ENCODE peak calls at places on chromosomes 16 and 17, in five cellular contexts. X is IMR-90, Z is fibroblast of lung, E is psoas muscle, C is ovary. J is an unnamed sample. For H3K36me3, the result is how much of the 10 kb centered on the place peaks cover.

GRCh38 chr17:69913241-69914015 is 161.6 kb upstream of the KCNJ16 start:
- DNase-seq in E (no peak), Z (peak), X (peak), C (no peak), J (no peak)

GRCh38 chr16:69260019-69260418 is 51.1 kb upstream of the VPS4A start:
- DNase-seq in C (no peak), Z (no peak), E (no peak), X (no peak), J (no peak)

GRCh38 chr17:57480438-57481196 is 224.3 kb downstream of the MSI2 start:
- DNase-seq in Z (peak), X (peak), C (no peak), E (no peak), J (no peak)

GRCh38 chr17:66970140-66970539 is 5.6 kb downstream of the CACNG4 start:
- DNase-seq in Z (no peak), E (no peak), X (no peak), C (no peak), J (no peak)

GRCh38 chr16:64687796-64688195 is 434.1 kb downstream of the CDH11 start:
- DNase-seq in C (no peak), Z (no peak), E (no peak), X (no peak), J (no peak)

GRCh38 chr16:648071-648785 is 937 bp upstream of the WDR90 start:
- DNase-seq in C (no peak), Z (no peak), E (no peak), X (no peak), J (peak)

GRCh38 chr17:11334493-11334892 is 93.5 kb downstream of the SHISA6 start:
- DNase-seq in C (no peak), X (no peak), Z (no peak), E (no peak), J (no peak)

GRCh38 chr16:1981398-1981836 is at the start of gene NOXO1:
- DNase-seq in C (no peak), Z (no peak), E (no peak), X (no peak), J (no peak)

GRCh38 chr17:50697663-50698272 is 9.9 kb downstream of the ANKRD40 start:
- DNase-seq in C (no peak), E (no peak), Z (no peak), X (no peak), J (no peak)

GRCh38 chr16:25210758-25211157 is 6.0 kb upstream of the AQP8 start:
- DNase-seq in E (no peak), Z (peak), C (no peak), X (peak), J (no peak)

GRCh38 chr16:17101646-17102045 is 369.1 kb downstream of the XYLT1 start:
- DNase-seq in Z (peak), X (peak), E (no peak), C (no peak), J (no peak)

GRCh38 chr16:6362321-6362720 is 970.3 kb upstream of the RBFOX1 start:
- DNase-seq in C (no peak), E (no peak), X (no peak), Z (no peak), J (no peak)

GRCh38 chr16:1809281-1809801 is 15.8 kb upstream of the IGFALS start:
- DNase-seq in E (no peak), C (no peak), X (no peak), Z (no peak), J (no peak)

GRCh38 chr16:1643521-1643920 is 31.4 kb downstream of the CRAMP1 start:
- DNase-seq in C (no peak), Z (no peak), E (peak), X (no peak), J (no peak)

DNA sequence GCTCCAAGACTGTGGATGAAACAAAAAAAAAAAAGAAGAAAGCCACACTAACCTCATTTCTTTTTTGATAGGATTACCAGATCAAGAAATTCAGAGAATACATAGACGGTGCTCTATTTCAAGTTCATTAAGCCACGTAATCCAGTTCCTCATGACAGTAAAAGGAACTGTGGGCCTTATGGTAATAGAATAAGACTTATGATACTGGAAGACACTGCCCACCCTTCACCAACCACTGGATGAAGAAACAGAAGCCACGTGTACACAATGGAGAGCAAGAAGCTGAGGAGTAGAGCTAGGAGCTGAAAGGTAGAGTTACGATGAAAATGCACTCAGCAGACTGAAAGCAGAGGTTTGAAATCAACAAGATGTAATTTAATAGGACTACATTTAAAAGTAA is 11.2 kb downstream of the NCBP3 start:
- DNase-seq in C (no peak), Z (no peak), X (no peak), E (no peak), J (no peak)
- H3K36me3 ChIP-seq in C (under half), Z (under half), X (under half), E (under half), J (under half)

GRCh38 chr17:64218066-64218465 is 45.0 kb downstream of the TEX2 start:
- DNase-seq in C (no peak), Z (no peak), E (no peak), X (no peak), J (no peak)
- TF ChIP-seq CTCF in C (no peak), Z (no peak), E (no peak), X (no peak), J (no peak)

GRCh38 chr16:89453662-89454321 is 36.6 kb downstream of the ANKRD11 start:
- DNase-seq in X (no peak), Z (peak), E (peak), C (no peak), J (no peak)
- H3K27ac ChIP-seq in X (no peak), Z (no peak), E (peak), C (no peak), J (no peak)

DNA sequence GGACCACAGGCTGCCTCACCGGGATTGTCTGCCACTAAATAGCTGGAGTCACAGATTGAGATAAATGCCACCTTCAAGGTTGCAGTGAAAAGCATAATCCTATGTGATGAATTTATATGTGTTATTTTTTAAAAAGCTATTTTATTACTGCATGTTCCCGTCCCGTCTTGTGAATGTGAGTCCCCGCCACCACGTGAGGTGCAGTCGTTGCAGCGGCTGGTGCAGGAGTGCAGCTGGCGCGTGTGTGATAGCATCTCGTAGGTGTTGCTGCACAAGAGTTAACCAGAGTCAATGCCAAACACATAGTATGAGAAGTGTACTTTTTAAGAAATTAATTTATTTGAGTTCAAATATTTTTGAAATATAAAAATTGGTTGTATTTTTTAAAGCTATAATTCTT is 12.5 kb downstream of the SMCR8 start:
- DNase-seq in X (no peak), Z (no peak), E (no peak), C (no peak), J (no peak)
- H3K36me3 ChIP-seq in X (under half), Z (under half), E (half or more), C (under half), J (half or more)

GRCh38 chr17:65855675-65856074 is 294.2 kb upstream of the AXIN2 start:
- DNase-seq in E (no peak), C (no peak), X (no peak), Z (no peak), J (no peak)

GRCh38 chr17:65855245-65855644 is 293.8 kb upstream of the AXIN2 start:
- DNase-seq in Z (peak), X (peak), E (no peak), C (no peak), J (no peak)

GRCh38 chr17:65848751-65849150 is 287.3 kb upstream of the AXIN2 start:
- DNase-seq in X (no peak), Z (no peak), E (no peak), C (no peak), J (no peak)

GRCh38 chr17:65851965-65852736 is 290.7 kb upstream of the AXIN2 start:
- DNase-seq in E (no peak), C (no peak), Z (no peak), X (no peak), J (no peak)

DNA sequence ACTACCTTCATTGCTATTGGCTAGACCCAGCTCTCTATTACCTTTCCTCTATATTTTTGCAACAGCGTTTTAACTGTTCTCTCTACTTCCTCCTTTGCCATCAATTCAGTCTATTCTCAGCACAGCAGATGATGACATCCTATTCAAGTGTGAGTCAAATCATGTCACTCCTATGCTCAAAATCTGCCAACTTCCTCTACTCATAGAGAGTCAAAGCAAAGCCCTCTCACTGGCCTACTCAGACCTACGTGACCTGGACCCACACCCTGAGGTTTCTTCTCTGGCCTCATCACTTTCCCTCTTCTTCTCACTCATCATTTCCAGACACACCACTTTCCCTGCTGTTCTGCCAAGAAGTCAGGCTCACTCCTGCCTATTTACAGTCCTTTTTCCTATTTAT is 289.0 kb upstream of the AXIN2 start:
- DNase-seq in E (no peak), Z (no peak), C (no peak), X (peak), J (no peak)
- TF ChIP-seq CTCF in E (no peak), Z (no peak), C (no peak), X (no peak), J (no peak)

DNA sequence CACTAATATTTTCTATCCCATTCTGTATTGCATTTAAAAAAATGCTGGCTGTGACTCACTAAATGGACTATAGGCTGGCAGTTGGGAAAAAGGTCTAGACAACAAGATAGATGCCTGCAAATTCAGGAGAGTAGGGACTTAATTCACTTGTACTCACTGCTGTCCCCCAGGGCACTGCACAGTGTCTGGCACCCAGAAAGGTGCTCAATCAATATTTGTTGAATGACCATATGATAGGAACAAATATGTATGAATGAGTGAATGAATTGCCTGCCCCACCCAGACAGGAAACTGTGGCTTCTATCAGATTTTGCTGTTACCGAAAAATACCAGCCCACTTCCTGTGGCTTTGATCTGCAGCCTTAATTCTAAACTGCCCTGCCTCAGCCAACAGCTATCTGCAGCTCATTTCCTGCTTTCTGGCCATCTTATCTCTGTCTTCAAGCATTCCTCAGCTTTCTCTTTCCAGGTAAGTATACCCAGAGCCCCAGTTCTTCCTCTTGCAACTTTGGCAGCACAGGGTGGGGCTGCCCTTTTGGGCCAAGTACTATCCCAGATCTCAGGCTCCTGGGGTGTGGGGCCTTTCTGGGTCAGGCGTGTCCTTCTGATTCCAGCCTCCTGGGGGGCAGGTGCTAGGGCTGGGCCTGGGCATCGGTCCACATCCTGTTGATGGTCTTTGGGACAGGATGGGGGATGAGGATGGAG is 15.3 kb upstream of the TNS4 start:
- DNase-seq in C (no peak), Z (peak), E (no peak), X (no peak), J (no peak)
- H3K27ac ChIP-seq in C (no peak), Z (no peak), E (no peak), X (peak), J (no peak)

GRCh38 chr17:17684901-17685774 is 3.9 kb downstream of the RAI1 start:
- DNase-seq in E (no peak), Z (peak), X (peak), C (no peak), J (no peak)

GRCh38 chr17:17683710-17684365 is 2.6 kb downstream of the RAI1 start:
- DNase-seq in C (no peak), X (no peak), Z (no peak), E (no peak), J (no peak)

GRCh38 chr17:17682737-17683675 is 1.7 kb downstream of the RAI1 start:
- DNase-seq in C (peak), X (peak), Z (peak), E (peak), J (peak)

GRCh38 chr17:17689312-17689711 is 8.1 kb downstream of the RAI1 start:
- DNase-seq in E (no peak), C (no peak), X (no peak), Z (no peak), J (no peak)

GRCh38 chr17:17685775-17686291 is 4.6 kb downstream of the RAI1 start:
- DNase-seq in Z (peak), C (no peak), X (peak), E (peak), J (no peak)
- H3K36me3 ChIP-seq in Z (under half), C (under half), X (under half), E (under half), J (under half)

GRCh38 chr17:72388765-72389473 is 268.1 kb downstream of the SOX9 start:
- DNase-seq in Z (peak), X (no peak), C (no peak), E (no peak), J (no peak)
- TF ChIP-seq CTCF in Z (no peak), X (peak), C (no peak), E (no peak), J (no peak)

GRCh38 chr17:42403150-42403549 is 14.9 kb upstream of the STAT3 start:
- DNase-seq in C (no peak), E (no peak), Z (no peak), X (no peak), J (no peak)

GRCh38 chr17:42404326-42405055 is 16.2 kb upstream of the STAT3 start:
- DNase-seq in C (no peak), E (no peak), X (no peak), Z (no peak), J (no peak)

GRCh38 chr17:42405963-42406495 is 17.0 kb downstream of the CAVIN1 start:
- DNase-seq in C (peak), X (peak), E (peak), Z (peak), J (peak)

GRCh38 chr17:42406602-42407288 is 16.3 kb downstream of the CAVIN1 start:
- DNase-seq in X (no peak), Z (no peak), E (no peak), C (no peak), J (no peak)

GRCh38 chr17:42405076-42405475 is 16.8 kb upstream of the STAT3 start:
- DNase-seq in E (no peak), X (no peak), Z (no peak), C (no peak), J (no peak)
- H3K27ac ChIP-seq in E (no peak), X (no peak), Z (no peak), C (no peak), J (no peak)

GRCh38 chr17:18252160-18252559 is 6.4 kb downstream of the FLII start:
- DNase-seq in C (no peak), X (no peak), E (no peak), Z (no peak), J (no peak)
- H3K36me3 ChIP-seq in C (under half), X (half or more), E (half or more), Z (half or more), J (under half)

J was measured in right lobe of liver.